ENCODE peak calls at places on chromosomes 11 and 22, in nine cellular contexts. One of them, this sample, is unnamed.

GRCh38 chr11:25200925-25201324 is 704.1 kb downstream of the LUZP2 start:
- DNase-seq in CD4-positive, CD25-positive, alpha-beta regulatory T cell: no peak
- DNase-seq in ovary: no peak
- DNase-seq in colonic mucosa: no peak
- DNase-seq in uterus: no peak
- DNase-seq in osteoblast: no peak
- DNase-seq in mucosa of descending colon: no peak
- DNase-seq in upper lobe of right lung: no peak
- DNase-seq in naive thymus-derived CD4-positive, alpha-beta T cell: no peak
- DNase-seq in this sample: no peak

GRCh38 chr11:117407016-117407415 is 79.4 kb downstream of the CEP164 start:
- DNase-seq in ovary: no peak
- DNase-seq in upper lobe of right lung: peak; percentile 9
- DNase-seq in colonic mucosa: no peak
- DNase-seq in osteoblast: peak; percentile 62
- DNase-seq in mucosa of descending colon: no peak
- DNase-seq in naive thymus-derived CD4-positive, alpha-beta T cell: no peak
- DNase-seq in CD4-positive, CD25-positive, alpha-beta regulatory T cell: no peak
- DNase-seq in uterus: no peak
- DNase-seq in this sample: no peak

GRCh38 chr22:24875862-24876506 is 70.0 kb downstream of the SGSM1 start:
- DNase-seq in upper lobe of right lung: no peak
- DNase-seq in ovary: no peak
- DNase-seq in CD4-positive, CD25-positive, alpha-beta regulatory T cell: no peak
- DNase-seq in mucosa of descending colon: no peak
- DNase-seq in uterus: no peak
- DNase-seq in colonic mucosa: no peak
- DNase-seq in naive thymus-derived CD4-positive, alpha-beta T cell: no peak
- DNase-seq in osteoblast: peak; percentile 81
- DNase-seq in this sample: peak; percentile 76

GRCh38 chr11:35165416-35166368 is 26.7 kb downstream of the CD44 start:
- DNase-seq in naive thymus-derived CD4-positive, alpha-beta T cell: peak; percentile 39
- DNase-seq in osteoblast: peak; percentile 74
- DNase-seq in colonic mucosa: peak; percentile 56
- DNase-seq in mucosa of descending colon: no peak
- DNase-seq in CD4-positive, CD25-positive, alpha-beta regulatory T cell: peak; percentile 88
- DNase-seq in ovary: no peak
- DNase-seq in uterus: no peak
- DNase-seq in upper lobe of right lung: no peak
- DNase-seq in this sample: no peak

GRCh38 chr11:114145166-114145695 is 85.7 kb downstream of the ZBTB16 start:
- DNase-seq in osteoblast: no peak
- DNase-seq in mucosa of descending colon: no peak
- DNase-seq in upper lobe of right lung: no peak
- DNase-seq in CD4-positive, CD25-positive, alpha-beta regulatory T cell: no peak
- DNase-seq in uterus: no peak
- DNase-seq in colonic mucosa: no peak
- DNase-seq in ovary: no peak
- DNase-seq in naive thymus-derived CD4-positive, alpha-beta T cell: no peak
- DNase-seq in this sample: no peak

GRCh38 chr22:34814260-34814659 is 251.7 kb upstream of the ISX start:
- DNase-seq in upper lobe of right lung: no peak
- DNase-seq in osteoblast: no peak
- DNase-seq in mucosa of descending colon: no peak
- DNase-seq in colonic mucosa: no peak
- DNase-seq in ovary: no peak
- DNase-seq in CD4-positive, CD25-positive, alpha-beta regulatory T cell: no peak
- DNase-seq in uterus: no peak
- DNase-seq in naive thymus-derived CD4-positive, alpha-beta T cell: no peak
- DNase-seq in this sample: no peak

GRCh38 chr22:17171016-17171312 is 11.9 kb upstream of the HDHD5 start:
- DNase-seq in colonic mucosa: no peak
- DNase-seq in upper lobe of right lung: no peak
- DNase-seq in ovary: no peak
- DNase-seq in uterus: no peak
- DNase-seq in CD4-positive, CD25-positive, alpha-beta regulatory T cell: no peak
- DNase-seq in naive thymus-derived CD4-positive, alpha-beta T cell: no peak
- DNase-seq in osteoblast: no peak
- DNase-seq in mucosa of descending colon: no peak
- DNase-seq in this sample: no peak

GRCh38 chr11:10581481-10582019 is 13.1 kb upstream of the LYVE1 start:
- DNase-seq in colonic mucosa: no peak
- DNase-seq in naive thymus-derived CD4-positive, alpha-beta T cell: no peak
- DNase-seq in upper lobe of right lung: no peak
- DNase-seq in uterus: no peak
- DNase-seq in CD4-positive, CD25-positive, alpha-beta regulatory T cell: no peak
- DNase-seq in mucosa of descending colon: no peak
- DNase-seq in osteoblast: no peak
- DNase-seq in ovary: no peak
- DNase-seq in this sample: no peak

GRCh38 chr11:93655581-93656255 is 5.8 kb upstream of the CEP295 start:
- DNase-seq in osteoblast: no peak
- DNase-seq in mucosa of descending colon: no peak
- DNase-seq in naive thymus-derived CD4-positive, alpha-beta T cell: no peak
- DNase-seq in CD4-positive, CD25-positive, alpha-beta regulatory T cell: no peak
- DNase-seq in uterus: no peak
- DNase-seq in ovary: no peak
- DNase-seq in upper lobe of right lung: no peak
- DNase-seq in colonic mucosa: no peak
- DNase-seq in this sample: no peak

GRCh38 chr22:38924197-38924952 is 33.0 kb upstream of the APOBEC3A start:
- DNase-seq in ovary: peak; percentile 89
- DNase-seq in osteoblast: peak; percentile 94
- DNase-seq in CD4-positive, CD25-positive, alpha-beta regulatory T cell: no peak
- DNase-seq in uterus: peak; percentile 83
- DNase-seq in naive thymus-derived CD4-positive, alpha-beta T cell: no peak
- DNase-seq in colonic mucosa: peak; percentile 90
- DNase-seq in mucosa of descending colon: peak; percentile 82
- DNase-seq in upper lobe of right lung: peak; percentile 83
- DNase-seq in this sample: peak; percentile 76

GRCh38 chr22:38418589-38418988 is 36.4 kb downstream of the KCNJ4 start:
- DNase-seq in CD4-positive, CD25-positive, alpha-beta regulatory T cell: no peak
- DNase-seq in naive thymus-derived CD4-positive, alpha-beta T cell: no peak
- DNase-seq in mucosa of descending colon: no peak
- DNase-seq in osteoblast: peak; percentile 77
- DNase-seq in upper lobe of right lung: no peak
- DNase-seq in uterus: no peak
- DNase-seq in colonic mucosa: no peak
- DNase-seq in ovary: no peak
- DNase-seq in this sample: no peak

GRCh38 chr22:29692327-29692640 is 27.5 kb upstream of the CABP7 start:
- DNase-seq in naive thymus-derived CD4-positive, alpha-beta T cell: no peak
- DNase-seq in CD4-positive, CD25-positive, alpha-beta regulatory T cell: no peak
- DNase-seq in upper lobe of right lung: peak; percentile 43
- DNase-seq in osteoblast: no peak
- DNase-seq in ovary: no peak
- DNase-seq in uterus: no peak
- DNase-seq in mucosa of descending colon: no peak
- DNase-seq in colonic mucosa: no peak
- DNase-seq in this sample: no peak

GRCh38 chr11:68610452-68611116 is 73.8 kb upstream of the GAL start:
- DNase-seq in colonic mucosa: no peak
- DNase-seq in ovary: no peak
- DNase-seq in uterus: no peak
- DNase-seq in upper lobe of right lung: no peak
- DNase-seq in mucosa of descending colon: no peak
- DNase-seq in osteoblast: peak; percentile 46
- DNase-seq in naive thymus-derived CD4-positive, alpha-beta T cell: no peak
- DNase-seq in CD4-positive, CD25-positive, alpha-beta regulatory T cell: no peak
- DNase-seq in this sample: no peak

GRCh38 chr11:73971175-73971719 is 11.4 kb downstream of the UCP2 start:
- DNase-seq in uterus: no peak
- DNase-seq in CD4-positive, CD25-positive, alpha-beta regulatory T cell: no peak
- DNase-seq in ovary: no peak
- DNase-seq in osteoblast: peak; percentile 14
- DNase-seq in mucosa of descending colon: peak; percentile 12
- DNase-seq in upper lobe of right lung: no peak
- DNase-seq in colonic mucosa: no peak
- DNase-seq in naive thymus-derived CD4-positive, alpha-beta T cell: no peak
- DNase-seq in this sample: no peak

GRCh38 chr22:48742191-48742555 is 1085.5 kb downstream of the BRD1 start:
- DNase-seq in naive thymus-derived CD4-positive, alpha-beta T cell: no peak
- DNase-seq in uterus: no peak
- DNase-seq in mucosa of descending colon: no peak
- DNase-seq in CD4-positive, CD25-positive, alpha-beta regulatory T cell: no peak
- DNase-seq in osteoblast: no peak
- DNase-seq in colonic mucosa: no peak
- DNase-seq in ovary: no peak
- DNase-seq in upper lobe of right lung: no peak
- DNase-seq in this sample: no peak
- H3K4me1 ChIP-seq in naive thymus-derived CD4-positive, alpha-beta T cell: no peaks in the 10 kb centered on the region
- H3K4me1 ChIP-seq in uterus: no peaks in the 10 kb centered on the region
- H3K4me1 ChIP-seq in mucosa of descending colon: no peaks in the 10 kb centered on the region
- H3K4me1 ChIP-seq in CD4-positive, CD25-positive, alpha-beta regulatory T cell: no peaks in the 10 kb centered on the region
- H3K4me1 ChIP-seq in osteoblast: no peaks in the 10 kb centered on the region
- H3K4me1 ChIP-seq in colonic mucosa: no peaks in the 10 kb centered on the region
- H3K4me1 ChIP-seq in ovary: no peaks in the 10 kb centered on the region
- H3K4me1 ChIP-seq in upper lobe of right lung: no peaks in the 10 kb centered on the region
- H3K4me1 ChIP-seq in this sample: no peaks in the 10 kb centered on the region

GRCh38 chr22:22709719-22710445 is 65.5 kb downstream of the GGTLC2 start:
- DNase-seq in uterus: no peak
- DNase-seq in upper lobe of right lung: no peak
- DNase-seq in naive thymus-derived CD4-positive, alpha-beta T cell: no peak
- DNase-seq in CD4-positive, CD25-positive, alpha-beta regulatory T cell: no peak
- DNase-seq in colonic mucosa: no peak
- DNase-seq in osteoblast: no peak
- DNase-seq in ovary: no peak
- DNase-seq in mucosa of descending colon: no peak
- DNase-seq in this sample: peak; percentile 56
- H3K4me3 ChIP-seq in uterus: no peak overlapping the region
- H3K4me3 ChIP-seq in upper lobe of right lung: no peak overlapping the region
- H3K4me3 ChIP-seq in naive thymus-derived CD4-positive, alpha-beta T cell: no peak overlapping the region
- H3K4me3 ChIP-seq in CD4-positive, CD25-positive, alpha-beta regulatory T cell: no peak overlapping the region
- H3K4me3 ChIP-seq in colonic mucosa: no peak overlapping the region
- H3K4me3 ChIP-seq in osteoblast: no peak overlapping the region
- H3K4me3 ChIP-seq in ovary: no peak overlapping the region
- H3K4me3 ChIP-seq in mucosa of descending colon: no peak overlapping the region
- H3K4me3 ChIP-seq in this sample: no peak overlapping the region

GRCh38 chr11:57477507-57478189 is 17.3 kb downstream of the RTN4RL2 start:
- DNase-seq in uterus: no peak
- DNase-seq in osteoblast: peak; percentile 87
- DNase-seq in colonic mucosa: peak; percentile 77
- DNase-seq in ovary: no peak
- DNase-seq in mucosa of descending colon: peak; percentile 60
- DNase-seq in CD4-positive, CD25-positive, alpha-beta regulatory T cell: no peak
- DNase-seq in naive thymus-derived CD4-positive, alpha-beta T cell: no peak
- DNase-seq in upper lobe of right lung: peak; percentile 69
- DNase-seq in this sample: no peak

GRCh38 chr11:57475671-57476222 is 15.4 kb downstream of the RTN4RL2 start:
- DNase-seq in uterus: no peak
- DNase-seq in CD4-positive, CD25-positive, alpha-beta regulatory T cell: no peak
- DNase-seq in mucosa of descending colon: no peak
- DNase-seq in naive thymus-derived CD4-positive, alpha-beta T cell: no peak
- DNase-seq in upper lobe of right lung: no peak
- DNase-seq in osteoblast: peak; percentile 39
- DNase-seq in colonic mucosa: no peak
- DNase-seq in ovary: no peak
- DNase-seq in this sample: no peak

GRCh38 chr11:57476223-57476882 is 16.0 kb downstream of the RTN4RL2 start:
- DNase-seq in upper lobe of right lung: peak; percentile 83
- DNase-seq in naive thymus-derived CD4-positive, alpha-beta T cell: peak; percentile 29
- DNase-seq in colonic mucosa: peak; percentile 68
- DNase-seq in osteoblast: peak; percentile 91
- DNase-seq in CD4-positive, CD25-positive, alpha-beta regulatory T cell: no peak
- DNase-seq in ovary: peak; percentile 64
- DNase-seq in mucosa of descending colon: peak; percentile 72
- DNase-seq in uterus: no peak
- DNase-seq in this sample: no peak

GRCh38 chr11:57475191-57475590 is 14.9 kb downstream of the RTN4RL2 start:
- DNase-seq in colonic mucosa: no peak
- DNase-seq in upper lobe of right lung: no peak
- DNase-seq in osteoblast: peak; percentile 58
- DNase-seq in uterus: no peak
- DNase-seq in naive thymus-derived CD4-positive, alpha-beta T cell: no peak
- DNase-seq in ovary: no peak
- DNase-seq in mucosa of descending colon: no peak
- DNase-seq in CD4-positive, CD25-positive, alpha-beta regulatory T cell: no peak
- DNase-seq in this sample: no peak

GRCh38 chr11:57476883-57477506 is 16.7 kb downstream of the RTN4RL2 start:
- DNase-seq in uterus: no peak
- DNase-seq in osteoblast: peak; percentile 96
- DNase-seq in CD4-positive, CD25-positive, alpha-beta regulatory T cell: no peak
- DNase-seq in ovary: no peak
- DNase-seq in upper lobe of right lung: peak; percentile 79
- DNase-seq in colonic mucosa: peak; percentile 67
- DNase-seq in mucosa of descending colon: peak; percentile 72
- DNase-seq in naive thymus-derived CD4-positive, alpha-beta T cell: peak; percentile 30
- DNase-seq in this sample: no peak
- H3K4me1 ChIP-seq in uterus: peaks cover 5% of the 10 kb centered on the region
- H3K4me1 ChIP-seq in osteoblast: no peaks in the 10 kb centered on the region
- H3K4me1 ChIP-seq in CD4-positive, CD25-positive, alpha-beta regulatory T cell: peaks cover 33% of the 10 kb centered on the region
- H3K4me1 ChIP-seq in ovary: peaks cover 5% of the 10 kb centered on the region
- H3K4me1 ChIP-seq in upper lobe of right lung: peaks cover 12% of the 10 kb centered on the region
- H3K4me1 ChIP-seq in colonic mucosa: peaks cover 15% of the 10 kb centered on the region
- H3K4me1 ChIP-seq in mucosa of descending colon: peaks cover 23% of the 10 kb centered on the region
- H3K4me1 ChIP-seq in naive thymus-derived CD4-positive, alpha-beta T cell: peaks cover 10% of the 10 kb centered on the region
- H3K4me1 ChIP-seq in this sample: no peaks in the 10 kb centered on the region

GRCh38 chr11:82906236-82906635 is 4.7 kb downstream of the DDIAS start:
- DNase-seq in uterus: no peak
- DNase-seq in naive thymus-derived CD4-positive, alpha-beta T cell: no peak
- DNase-seq in mucosa of descending colon: no peak
- DNase-seq in colonic mucosa: no peak
- DNase-seq in CD4-positive, CD25-positive, alpha-beta regulatory T cell: no peak
- DNase-seq in upper lobe of right lung: no peak
- DNase-seq in ovary: no peak
- DNase-seq in osteoblast: peak; percentile 73
- DNase-seq in this sample: peak; percentile 77

GRCh38 chr11:82908311-82908710 is 6.8 kb downstream of the DDIAS start:
- DNase-seq in CD4-positive, CD25-positive, alpha-beta regulatory T cell: no peak
- DNase-seq in upper lobe of right lung: no peak
- DNase-seq in naive thymus-derived CD4-positive, alpha-beta T cell: no peak
- DNase-seq in uterus: no peak
- DNase-seq in osteoblast: no peak
- DNase-seq in ovary: no peak
- DNase-seq in mucosa of descending colon: no peak
- DNase-seq in colonic mucosa: no peak
- DNase-seq in this sample: no peak

GRCh38 chr11:82903843-82904586 is 2.5 kb downstream of the DDIAS start:
- DNase-seq in CD4-positive, CD25-positive, alpha-beta regulatory T cell: no peak
- DNase-seq in ovary: no peak
- DNase-seq in naive thymus-derived CD4-positive, alpha-beta T cell: no peak
- DNase-seq in colonic mucosa: no peak
- DNase-seq in mucosa of descending colon: no peak
- DNase-seq in uterus: no peak
- DNase-seq in osteoblast: no peak
- DNase-seq in upper lobe of right lung: no peak
- DNase-seq in this sample: no peak

GRCh38 chr11:82907376-82907775 is 5.8 kb downstream of the DDIAS start:
- DNase-seq in naive thymus-derived CD4-positive, alpha-beta T cell: no peak
- DNase-seq in ovary: no peak
- DNase-seq in uterus: no peak
- DNase-seq in mucosa of descending colon: no peak
- DNase-seq in CD4-positive, CD25-positive, alpha-beta regulatory T cell: no peak
- DNase-seq in colonic mucosa: no peak
- DNase-seq in osteoblast: no peak
- DNase-seq in upper lobe of right lung: peak; percentile 69
- DNase-seq in this sample: peak; percentile 48

DNA sequence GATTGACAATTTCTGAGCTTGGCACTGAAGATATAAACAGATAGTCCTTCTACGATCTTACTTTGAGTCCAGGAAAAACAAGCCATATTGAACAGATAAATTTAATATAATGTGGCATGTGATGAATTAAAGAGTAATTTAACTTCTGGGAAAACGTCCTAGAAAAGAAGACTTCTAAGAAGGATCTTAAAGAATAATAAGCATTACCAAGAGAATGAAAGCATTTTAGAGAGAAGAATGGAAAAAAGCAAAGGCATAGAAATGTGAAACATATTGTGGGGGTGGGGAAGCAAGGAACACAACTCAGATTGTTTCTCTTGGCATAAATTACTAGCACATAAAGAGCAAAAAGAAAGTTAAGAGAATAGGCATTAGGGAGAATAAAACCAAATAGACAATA is 5.4 kb downstream of the DDIAS start:
- DNase-seq in upper lobe of right lung: no peak
- DNase-seq in naive thymus-derived CD4-positive, alpha-beta T cell: no peak
- DNase-seq in colonic mucosa: no peak
- DNase-seq in osteoblast: no peak
- DNase-seq in CD4-positive, CD25-positive, alpha-beta regulatory T cell: no peak
- DNase-seq in mucosa of descending colon: no peak
- DNase-seq in ovary: no peak
- DNase-seq in uterus: no peak
- DNase-seq in this sample: peak; percentile 45
- H3K4me3 ChIP-seq in upper lobe of right lung: no peak overlapping the region
- H3K4me3 ChIP-seq in naive thymus-derived CD4-positive, alpha-beta T cell: no peak overlapping the region
- H3K4me3 ChIP-seq in colonic mucosa: no peak overlapping the region
- H3K4me3 ChIP-seq in osteoblast: peak overlapping the region; percentile 54
- H3K4me3 ChIP-seq in CD4-positive, CD25-positive, alpha-beta regulatory T cell: peak overlapping the region; percentile 33
- H3K4me3 ChIP-seq in mucosa of descending colon: no peak overlapping the region
- H3K4me3 ChIP-seq in ovary: no peak overlapping the region
- H3K4me3 ChIP-seq in uterus: no peak overlapping the region
- H3K4me3 ChIP-seq in this sample: no peak overlapping the region